ENCODE peak calls at places on chromosomes 3 and 15, in five cellular contexts. One of them, this sample, is unnamed. For H3K9me3, the result is how much of the 10 kb centered on the place peaks cover.

GRCh38 chr15:66043264-66043663 is 174.0 kb downstream of the RAB11A start:
- DNase-seq in right lobe of liver: no peak
- DNase-seq in H9: no peak
- DNase-seq in AG04450: no peak
- DNase-seq in HepG2: peak
- DNase-seq in this sample: peak

GRCh38 chr15:25391971-25392733 is 46.7 kb downstream of the UBE3A start:
- DNase-seq in AG04450: no peak
- DNase-seq in H9: no peak
- DNase-seq in HepG2: no peak
- DNase-seq in right lobe of liver: no peak
- DNase-seq in this sample: no peak

GRCh38 chr3:134309987-134310700 is 59.5 kb upstream of the RYK start:
- DNase-seq in H9: no peak
- DNase-seq in right lobe of liver: no peak
- DNase-seq in HepG2: peak
- DNase-seq in AG04450: no peak
- DNase-seq in this sample: no peak

GRCh38 chr3:52019352-52020080 is 23.8 kb upstream of the RPL29 start:
- DNase-seq in AG04450: no peak
- DNase-seq in H9: no peak
- DNase-seq in HepG2: no peak
- DNase-seq in right lobe of liver: no peak
- DNase-seq in this sample: no peak

GRCh38 chr15:51234181-51234927 is 104.0 kb downstream of the CYP19A1 start:
- DNase-seq in AG04450: no peak
- DNase-seq in right lobe of liver: no peak
- DNase-seq in HepG2: no peak
- DNase-seq in H9: no peak
- DNase-seq in this sample: no peak

GRCh38 chr3:178966299-178967183 is 105.1 kb downstream of the ZMAT3 start:
- DNase-seq in AG04450: no peak
- DNase-seq in right lobe of liver: no peak
- DNase-seq in HepG2: peak
- DNase-seq in H9: no peak
- DNase-seq in this sample: peak

GRCh38 chr3:108088697-108089096 is 2.1 kb downstream of the CD47 start:
- DNase-seq in H9: no peak
- DNase-seq in right lobe of liver: no peak
- DNase-seq in HepG2: no peak
- DNase-seq in AG04450: no peak
- DNase-seq in this sample: no peak

GRCh38 chr15:87959080-87959479 is 297.5 kb downstream of the NTRK3 start:
- DNase-seq in AG04450: no peak
- DNase-seq in HepG2: no peak
- DNase-seq in H9: peak
- DNase-seq in right lobe of liver: no peak
- DNase-seq in this sample: no peak

GRCh38 chr3:184361532-184361931 is at the start of the genes CLCN2 and POLR2H:
- DNase-seq in AG04450: no peak
- DNase-seq in HepG2: peak
- DNase-seq in H9: peak
- DNase-seq in right lobe of liver: peak
- DNase-seq in this sample: peak

GRCh38 chr3:194330579-194330978 is 20.5 kb downstream of the CPN2 start:
- DNase-seq in HepG2: no peak
- DNase-seq in H9: no peak
- DNase-seq in AG04450: no peak
- DNase-seq in right lobe of liver: peak
- DNase-seq in this sample: peak

GRCh38 chr3:177126015-177126773 is 71.1 kb downstream of the TBL1XR1 start:
- DNase-seq in right lobe of liver: no peak
- DNase-seq in AG04450: no peak
- DNase-seq in H9: no peak
- DNase-seq in HepG2: no peak
- DNase-seq in this sample: no peak

GRCh38 chr15:76973362-76973743 is 21.6 kb upstream of the PSTPIP1 start:
- DNase-seq in AG04450: no peak
- DNase-seq in HepG2: peak
- DNase-seq in H9: peak
- DNase-seq in right lobe of liver: no peak
- DNase-seq in this sample: no peak

GRCh38 chr3:123920383-123920782 is 36.3 kb upstream of the MYLK start:
- DNase-seq in H9: no peak
- DNase-seq in AG04450: no peak
- DNase-seq in right lobe of liver: no peak
- DNase-seq in HepG2: no peak
- DNase-seq in this sample: no peak

GRCh38 chr3:123919353-123919752 is 35.2 kb upstream of the MYLK start:
- DNase-seq in HepG2: no peak
- DNase-seq in right lobe of liver: peak
- DNase-seq in H9: no peak
- DNase-seq in AG04450: no peak
- DNase-seq in this sample: no peak

GRCh38 chr3:123926396-123926795 is 34.6 kb downstream of the CCDC14 start:
- DNase-seq in right lobe of liver: no peak
- DNase-seq in AG04450: no peak
- DNase-seq in H9: no peak
- DNase-seq in HepG2: no peak
- DNase-seq in this sample: no peak

DNA sequence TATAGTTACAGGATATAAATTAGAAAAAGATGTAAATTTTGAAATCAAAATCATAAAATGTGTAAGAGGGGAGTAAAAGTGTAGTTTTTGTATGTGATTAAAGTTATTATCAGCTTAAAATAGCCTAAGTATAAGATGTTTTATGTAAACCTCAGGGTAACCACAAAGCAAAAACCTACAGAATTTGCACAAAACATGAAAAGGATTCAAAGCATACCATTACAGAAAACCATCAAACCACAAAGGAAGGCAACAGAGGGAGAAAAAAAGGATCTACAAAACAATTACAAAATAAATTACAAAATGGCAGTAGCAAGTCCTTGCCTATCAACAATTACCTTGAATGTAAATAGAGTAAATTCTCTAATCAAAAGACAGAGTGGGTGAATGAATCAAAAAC is 36.7 kb upstream of the MYLK start:
- DNase-seq in HepG2: no peak
- DNase-seq in H9: no peak
- DNase-seq in right lobe of liver: no peak
- DNase-seq in AG04450: no peak
- DNase-seq in this sample: no peak
- H3K9me3 ChIP-seq in HepG2: under half
- H3K9me3 ChIP-seq in H9: under half
- H3K9me3 ChIP-seq in right lobe of liver: under half
- H3K9me3 ChIP-seq in AG04450: under half
- H3K9me3 ChIP-seq in this sample: under half

GRCh38 chr3:123365450-123366143 is 83.3 kb downstream of the ADCY5 start:
- DNase-seq in AG04450: no peak
- DNase-seq in H9: peak
- DNase-seq in right lobe of liver: no peak
- DNase-seq in HepG2: peak
- DNase-seq in this sample: no peak
- TF ChIP-seq CTCF in AG04450: peak
- TF ChIP-seq CTCF in H9: peak
- TF ChIP-seq CTCF in right lobe of liver: peak
- TF ChIP-seq CTCF in HepG2: peak
- TF ChIP-seq CTCF in this sample: no peak

GRCh38 chr3:123524987-123525386 is 59.9 kb downstream of the HACD2 start:
- DNase-seq in right lobe of liver: no peak
- DNase-seq in HepG2: peak
- DNase-seq in H9: no peak
- DNase-seq in AG04450: no peak
- DNase-seq in this sample: no peak
- H3K27ac ChIP-seq in right lobe of liver: no peak
- H3K27ac ChIP-seq in HepG2: no peak
- H3K27ac ChIP-seq in H9: no peak
- H3K27ac ChIP-seq in AG04450: no peak
- H3K27ac ChIP-seq in this sample: no peak

GRCh38 chr3:33025648-33026178 is 71.2 kb downstream of the GLB1 start:
- DNase-seq in H9: no peak
- DNase-seq in AG04450: no peak
- DNase-seq in HepG2: no peak
- DNase-seq in right lobe of liver: no peak
- DNase-seq in this sample: peak
- H3K9me3 ChIP-seq in H9: under half
- H3K9me3 ChIP-seq in AG04450: under half
- H3K9me3 ChIP-seq in HepG2: under half
- H3K9me3 ChIP-seq in right lobe of liver: under half
- H3K9me3 ChIP-seq in this sample: under half

DNA sequence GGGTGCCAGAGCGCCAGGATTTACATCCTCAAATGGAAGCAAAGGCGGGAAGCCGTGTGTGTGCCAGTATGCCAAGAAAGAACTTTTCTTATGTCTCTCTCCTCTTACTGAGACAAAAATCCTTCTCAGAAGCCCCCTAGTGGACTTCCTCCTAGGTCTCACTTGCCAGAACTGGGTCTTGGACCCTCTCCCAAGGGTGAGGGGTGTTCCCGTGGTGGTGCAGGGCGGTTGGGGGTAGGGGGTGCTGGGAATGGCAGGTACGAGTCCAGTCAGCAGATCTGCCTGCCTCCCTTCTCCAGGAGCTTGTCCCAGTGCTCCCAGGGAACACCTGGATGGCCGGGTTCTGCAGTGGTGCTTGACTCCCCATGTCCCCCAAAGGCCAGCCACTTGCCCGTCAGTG is 52.0 kb downstream of the CORO2B start:
- DNase-seq in HepG2: no peak
- DNase-seq in AG04450: no peak
- DNase-seq in H9: no peak
- DNase-seq in right lobe of liver: no peak
- DNase-seq in this sample: no peak
- TF ChIP-seq CTCF in HepG2: no peak
- TF ChIP-seq CTCF in AG04450: peak
- TF ChIP-seq CTCF in H9: peak
- TF ChIP-seq CTCF in right lobe of liver: no peak
- TF ChIP-seq CTCF in this sample: no peak

DNA sequence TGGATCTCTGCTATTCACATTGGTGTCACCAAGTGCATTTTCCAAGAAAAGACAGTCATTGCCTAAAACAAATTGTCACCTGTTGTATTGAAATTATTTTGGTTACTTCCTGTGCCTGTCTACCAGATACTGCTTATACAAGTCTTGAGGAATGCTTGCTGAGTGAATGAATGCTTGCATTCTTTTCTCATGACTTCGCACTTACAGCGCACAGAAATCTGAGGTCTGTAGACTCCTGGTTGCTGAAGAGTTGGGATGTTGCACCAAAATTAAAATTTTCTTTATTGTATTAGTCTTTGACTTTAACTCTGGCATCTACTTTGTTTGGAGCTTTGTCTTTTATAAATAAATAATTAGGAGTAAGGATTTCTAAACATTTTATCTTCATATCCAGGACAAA is 28.4 kb downstream of the SH3GL3 start:
- DNase-seq in AG04450: no peak
- DNase-seq in H9: no peak
- DNase-seq in HepG2: no peak
- DNase-seq in right lobe of liver: no peak
- DNase-seq in this sample: no peak
- H3K27ac ChIP-seq in AG04450: no peak
- H3K27ac ChIP-seq in H9: no peak
- H3K27ac ChIP-seq in HepG2: no peak
- H3K27ac ChIP-seq in right lobe of liver: no peak
- H3K27ac ChIP-seq in this sample: no peak

GRCh38 chr15:27124287-27124830 is 153.4 kb downstream of the GABRG3 start:
- DNase-seq in H9: no peak
- DNase-seq in HepG2: no peak
- DNase-seq in AG04450: no peak
- DNase-seq in right lobe of liver: no peak
- DNase-seq in this sample: no peak
- H3K9me3 ChIP-seq in H9: under half
- H3K9me3 ChIP-seq in HepG2: under half
- H3K9me3 ChIP-seq in AG04450: under half
- H3K9me3 ChIP-seq in right lobe of liver: under half
- H3K9me3 ChIP-seq in this sample: under half

GRCh38 chr3:131530843-131531242 is 28.1 kb upstream of the MRPL3 start:
- DNase-seq in H9: no peak
- DNase-seq in HepG2: no peak
- DNase-seq in right lobe of liver: no peak
- DNase-seq in AG04450: no peak
- DNase-seq in this sample: no peak

GRCh38 chr3:131530374-131530773 is 27.6 kb upstream of the MRPL3 start:
- DNase-seq in right lobe of liver: no peak
- DNase-seq in AG04450: no peak
- DNase-seq in H9: no peak
- DNase-seq in HepG2: no peak
- DNase-seq in this sample: no peak

GRCh38 chr3:131532645-131533044 is 29.9 kb upstream of the MRPL3 start:
- DNase-seq in H9: no peak
- DNase-seq in AG04450: no peak
- DNase-seq in right lobe of liver: no peak
- DNase-seq in HepG2: no peak
- DNase-seq in this sample: no peak

DNA sequence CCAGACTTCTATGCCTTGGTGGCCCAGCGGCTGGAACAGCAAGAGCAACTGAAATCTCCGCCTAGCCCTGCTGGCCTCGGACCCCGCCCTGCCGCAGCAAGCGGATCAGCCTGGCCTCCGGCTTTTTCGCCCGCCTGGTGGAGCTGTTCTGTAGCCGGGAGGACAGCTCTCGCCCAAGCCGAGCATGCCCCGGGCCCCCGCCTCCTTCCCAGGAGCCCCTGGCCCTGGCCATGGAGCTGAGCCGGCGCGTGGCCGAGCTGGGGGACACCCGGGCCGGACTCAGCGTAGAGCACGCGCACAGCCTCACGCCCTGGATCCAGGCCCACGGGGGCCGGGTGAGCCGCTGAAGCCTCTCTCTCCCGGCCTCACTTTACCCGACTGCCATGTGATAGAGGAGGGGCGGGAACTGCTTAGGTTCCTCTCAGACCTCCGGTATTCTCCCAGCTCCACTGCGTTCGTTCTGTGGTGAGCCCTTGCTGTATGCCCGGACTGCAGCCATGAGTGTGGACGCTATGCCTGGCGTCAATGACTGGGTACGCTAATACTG is 24.1 kb upstream of the MRPL3 start:
- DNase-seq in HepG2: peak
- DNase-seq in right lobe of liver: peak
- DNase-seq in H9: peak
- DNase-seq in AG04450: no peak
- DNase-seq in this sample: peak
- TF ChIP-seq CTCF in HepG2: peak
- TF ChIP-seq CTCF in right lobe of liver: no peak
- TF ChIP-seq CTCF in H9: peak
- TF ChIP-seq CTCF in AG04450: peak
- TF ChIP-seq CTCF in this sample: peak

GRCh38 chr3:97896129-97896528 is 74.3 kb downstream of the CRYBG3 start:
- DNase-seq in right lobe of liver: no peak
- DNase-seq in HepG2: no peak
- DNase-seq in AG04450: no peak
- DNase-seq in H9: no peak
- DNase-seq in this sample: no peak
- H3K27ac ChIP-seq in right lobe of liver: no peak
- H3K27ac ChIP-seq in HepG2: no peak
- H3K27ac ChIP-seq in AG04450: no peak
- H3K27ac ChIP-seq in H9: no peak
- H3K27ac ChIP-seq in this sample: no peak